ENCODE peak calls at places on chromosomes 5 and 9, in six cellular contexts. H is HFF-Myc, N is SK-N-SH, Y is fibroblast of mammary gland, M is uterus, C is PC-3. Q is an unnamed sample.

GRCh38 chr9:563200-563599 is 278.3 kb upstream of the DMRT1 start:
- DNase-seq in H (no peak), N (no peak), Y (no peak), M (no peak), C (no peak), Q (no peak)

GRCh38 chr5:175378444-175379028 is 65.4 kb downstream of the DRD1 start:
- DNase-seq in H (peak; percentile 24), N (no peak), Y (peak; percentile 38), M (no peak), C (peak; percentile 91), Q (peak; percentile 21)

GRCh38 chr9:124016152-124017063 is 4.8 kb downstream of the LHX2 start:
- DNase-seq in H (no peak), N (no peak), Y (no peak), M (no peak), C (no peak), Q (no peak)

GRCh38 chr9:19690128-19690527 is 98.7 kb downstream of the SLC24A2 start:
- DNase-seq in H (no peak), N (no peak), Y (peak; percentile 70), M (no peak), C (no peak), Q (peak; percentile 82)

GRCh38 chr5:119398713-119399492 is 43.1 kb downstream of the TNFAIP8 start:
- DNase-seq in H (no peak), N (no peak), Y (no peak), M (peak; percentile 47), C (no peak), Q (peak; percentile 45)

GRCh38 chr5:84382363-84383295 is 2.1 kb downstream of the EDIL3 start:
- DNase-seq in H (no peak), N (peak; percentile 61), Y (peak; percentile 11), M (peak; percentile 31), C (no peak), Q (peak; percentile 16)

GRCh38 chr9:89438194-89438593 is 59.7 kb downstream of the SEMA4D start:
- DNase-seq in H (no peak), N (no peak), Y (no peak), M (no peak), C (no peak), Q (no peak)

GRCh38 chr5:75281716-75282465 is 45.2 kb upstream of the ANKRD31 start:
- DNase-seq in H (no peak), N (no peak), Y (no peak), M (no peak), C (peak; percentile 67), Q (peak; percentile 58)

GRCh38 chr9:135463140-135463539 is 16.4 kb upstream of the PPP1R26 start:
- DNase-seq in H (peak; percentile 11), N (no peak), Y (peak; percentile 63), M (no peak), C (peak; percentile 75), Q (peak; percentile 45)

GRCh38 chr9:123401879-123402513 is 46.0 kb downstream of the CRB2 start:
- DNase-seq in H (peak; percentile 35), N (peak; percentile 81), Y (peak; percentile 45), M (no peak), C (peak; percentile 49), Q (peak; percentile 41)

GRCh38 chr9:91847576-91847975 is 102.5 kb downstream of the ROR2 start:
- DNase-seq in H (peak; percentile 64), N (peak; percentile 44), Y (peak; percentile 80), M (peak; percentile 63), C (no peak), Q (peak; percentile 13)

GRCh38 chr5:178244566-178244965 is 12.0 kb upstream of the PHYKPL start:
- DNase-seq in H (no peak), N (no peak), Y (peak; percentile 28), M (no peak), C (no peak), Q (peak; percentile 58)

GRCh38 chr5:94707359-94707758 is 88.9 kb downstream of the SLF1 start:
- DNase-seq in H (no peak), N (no peak), Y (no peak), M (no peak), C (peak; percentile 30), Q (no peak)

GRCh38 chr9:110440161-110440560 is 102.5 kb upstream of the TXNDC8 start:
- DNase-seq in H (peak; percentile 57), N (no peak), Y (peak; percentile 94), M (no peak), C (peak; percentile 13), Q (peak; percentile 61)

GRCh38 chr5:145856285-145856818 is 16.5 kb downstream of the GRXCR2 start:
- DNase-seq in H (no peak), N (no peak), Y (peak; percentile 74), M (peak; percentile 54), C (no peak), Q (peak; percentile 46)

GRCh38 chr9:115673599-115673998 is 480.0 kb upstream of the PAPPA start:
- DNase-seq in H (no peak), N (no peak), Y (peak; percentile 86), M (no peak), C (no peak), Q (peak; percentile 30)

GRCh38 chr5:39870137-39870536 is 445.4 kb upstream of the DAB2 start:
- DNase-seq in H (no peak), N (no peak), Y (no peak), M (no peak), C (no peak), Q (no peak)

GRCh38 chr9:99274016-99274415 is 51.9 kb downstream of the SEC61B start:
- DNase-seq in H (no peak), N (no peak), Y (no peak), M (no peak), C (no peak), Q (no peak)

GRCh38 chr5:141192110-141192725 is at the start of gene PCDHB10:
- DNase-seq in H (no peak), N (peak; percentile 53), Y (peak; percentile 8), M (no peak), C (peak; percentile 41), Q (peak; percentile 23)
- TF ChIP-seq CTCF in H (peak; percentile 48), N (peak; percentile 57), Y (peak; percentile 35), M (no peak), C (peak; percentile 60), Q (peak; percentile 23)

GRCh38 chr5:151772029-151772867 is 494 bp downstream of the G3BP1 start:
- DNase-seq in H (no peak), N (peak; percentile 81), Y (peak; percentile 25), M (peak; percentile 35), C (no peak), Q (peak; percentile 37)

GRCh38 chr5:151771259-151772028 is at the start of gene G3BP1:
- DNase-seq in H (peak; percentile 100), N (peak; percentile 96), Y (peak; percentile 100), M (peak; percentile 100), C (peak; percentile 100), Q (peak; percentile 100)

GRCh38 chr5:151772868-151773561 is 1.3 kb downstream of the G3BP1 start:
- DNase-seq in H (no peak), N (no peak), Y (peak; percentile 44), M (no peak), C (peak; percentile 35), Q (peak; percentile 57)

GRCh38 chr5:151773979-151774378 is 2.2 kb downstream of the G3BP1 start:
- DNase-seq in H (no peak), N (no peak), Y (peak; percentile 15), M (no peak), C (peak; percentile 29), Q (no peak)

GRCh38 chr5:151775025-151775606 is 3.4 kb downstream of the G3BP1 start:
- DNase-seq in H (no peak), N (no peak), Y (no peak), M (no peak), C (no peak), Q (no peak)
- H3K4me3 ChIP-seq in H (peak overlapping the region; percentile 85), N (no peak overlapping the region), Y (no peak overlapping the region), M (no peak overlapping the region), C (peak overlapping the region; percentile 85), Q (no peak overlapping the region)

DNA sequence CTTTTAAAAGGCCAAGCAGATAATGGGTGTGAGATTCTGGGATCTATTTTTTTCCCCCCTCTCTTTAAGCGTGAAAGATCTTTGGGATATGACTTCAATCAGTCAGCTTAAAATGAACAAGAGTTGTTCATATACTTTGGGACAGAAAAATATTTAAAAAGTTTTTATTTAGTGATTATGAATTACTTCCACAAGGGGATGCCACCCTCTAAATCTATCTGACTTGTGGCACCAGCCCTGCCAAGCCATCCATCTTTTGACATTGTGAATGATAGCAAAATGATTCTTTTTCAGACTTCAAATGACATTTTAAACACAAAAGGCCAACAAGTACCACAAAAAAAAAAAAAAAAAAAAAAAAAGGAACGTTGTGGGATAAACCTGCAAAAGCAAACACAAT is 111.0 kb upstream of the HMHB1 start:
- DNase-seq in H (no peak), N (no peak), Y (no peak), M (no peak), C (no peak), Q (no peak)
- TF ChIP-seq CTCF in H (peak; percentile 11), N (peak; percentile 33), Y (peak; percentile 9), M (no peak), C (peak; percentile 21), Q (no peak)

DNA sequence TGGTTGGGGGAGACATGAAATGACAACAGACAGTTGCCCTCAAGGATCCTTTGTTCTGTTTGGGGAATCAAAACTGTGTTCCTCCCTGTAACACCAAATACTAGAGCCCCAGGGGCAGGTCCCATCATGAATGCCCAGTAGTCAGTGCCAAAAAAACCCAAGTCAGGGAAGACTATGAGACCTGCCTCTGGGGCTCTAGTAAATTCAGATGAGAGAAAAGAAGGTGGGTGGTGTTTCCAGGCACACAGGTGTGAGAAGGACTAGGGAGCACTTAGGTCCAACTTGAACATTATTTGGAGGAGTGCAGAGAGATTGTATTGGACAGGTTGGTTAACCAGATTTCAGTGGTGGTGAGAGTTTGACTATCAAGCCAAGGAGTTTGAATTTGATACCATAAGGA is 51.9 kb downstream of the SLC22A5 start:
- DNase-seq in H (no peak), N (no peak), Y (no peak), M (no peak), C (no peak), Q (no peak)
- H3K4me3 ChIP-seq in H (no peak overlapping the region), N (no peak overlapping the region), Y (no peak overlapping the region), M (no peak overlapping the region), C (no peak overlapping the region), Q (no peak overlapping the region)

DNA sequence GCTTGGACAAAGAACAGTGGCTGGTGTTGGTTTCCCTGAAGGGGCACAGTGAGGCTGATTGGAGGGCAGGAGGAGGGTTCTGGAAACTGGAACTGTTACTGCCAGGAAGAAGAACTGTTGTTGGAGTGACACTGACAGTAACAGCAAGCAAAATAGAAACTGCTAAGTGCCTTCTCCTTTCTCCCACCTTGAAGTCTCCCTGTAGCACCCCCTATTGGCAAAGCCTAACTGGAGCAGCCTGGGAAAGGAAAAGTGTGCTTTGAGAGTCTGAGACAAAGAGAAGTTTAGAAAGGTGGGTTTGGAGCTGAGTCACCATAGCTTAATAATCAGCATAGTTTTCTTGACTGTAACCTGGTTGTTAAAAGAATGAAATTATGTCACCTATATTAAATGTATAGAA is 2.5 kb upstream of the TMEM174 start:
- DNase-seq in H (no peak), N (no peak), Y (peak; percentile 53), M (no peak), C (peak; percentile 36), Q (peak; percentile 43)
- TF ChIP-seq CTCF in H (peak; percentile 70), N (peak; percentile 33), Y (peak; percentile 94), M (no peak), C (peak; percentile 53), Q (peak; percentile 57)

DNA sequence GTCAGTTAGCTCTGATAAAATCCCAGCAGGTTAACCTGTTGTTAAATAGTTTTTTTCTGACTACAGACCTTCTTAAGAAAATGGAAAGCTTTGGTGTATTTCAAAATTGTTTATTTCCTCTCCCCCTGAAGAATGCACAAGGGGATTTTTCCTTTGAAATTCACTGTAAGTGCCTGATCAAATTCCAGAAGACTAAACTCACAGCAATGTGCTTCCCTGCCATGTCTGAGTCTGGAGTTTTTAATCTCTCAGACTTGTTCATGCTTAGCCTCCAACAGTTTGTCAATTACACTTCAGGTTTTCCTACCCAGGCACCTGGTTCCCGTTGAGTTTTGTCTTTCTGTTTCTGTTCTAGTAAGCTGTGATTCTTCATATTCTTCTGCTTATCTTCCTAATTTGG is 961.6 kb upstream of the CDH18 start:
- DNase-seq in H (no peak), N (no peak), Y (no peak), M (no peak), C (no peak), Q (no peak)
- H3K4me3 ChIP-seq in H (no peak overlapping the region), N (no peak overlapping the region), Y (no peak overlapping the region), M (no peak overlapping the region), C (no peak overlapping the region), Q (no peak overlapping the region)

Q was measured in epithelial cell of esophagus.